ENCODE peak calls at places on chromosomes 16 and 17, in four cellular contexts. N, I, M and Z are unnamed samples.
A peak's percentile ranks its signal among the peaks of the same experiment; 100 is the strongest.

GRCh38 chr16:87735270-87736002 is 30.4 kb downstream of the KLHDC4 start:
- DNase-seq in N (no peak), I (no peak), M (no peak), Z (no peak)

GRCh38 chr17:15744885-15745284 is 12.8 kb downstream of the TBC1D26 start:
- DNase-seq in N (no peak), I (no peak), M (no peak), Z (peak; percentile 38)

GRCh38 chr16:83830091-83830768 is 22.5 kb downstream of the HSBP1 start:
- DNase-seq in N (no peak), I (no peak), M (no peak), Z (no peak)

GRCh38 chr17:19664136-19664820 is 15.7 kb downstream of the ALDH3A2 start:
- DNase-seq in N (no peak), I (no peak), M (no peak), Z (no peak)

GRCh38 chr16:68072038-68072695 is 13.0 kb upstream of the NFATC3 start:
- DNase-seq in N (no peak), I (no peak), M (peak; percentile 34), Z (peak; percentile 89)

GRCh38 chr17:28185658-28186057 is 133.3 kb upstream of the TMEM97 start:
- DNase-seq in N (no peak), I (no peak), M (no peak), Z (no peak)

GRCh38 chr16:66486773-66487579 is 59.9 kb downstream of the BEAN1 start:
- DNase-seq in N (no peak), I (no peak), M (no peak), Z (peak; percentile 94)

GRCh38 chr17:35183332-35183731 is 10.9 kb downstream of the SLC35G3 start:
- DNase-seq in N (no peak), I (no peak), M (no peak), Z (no peak)

GRCh38 chr17:69423450-69423849 is 9.0 kb downstream of the MAP2K6 start:
- DNase-seq in N (peak; percentile 17), I (no peak), M (no peak), Z (peak; percentile 26)

GRCh38 chr17:57988301-57989010 is 402 bp upstream of the VEZF1 start:
- DNase-seq in N (peak; percentile 69), I (peak; percentile 55), M (no peak), Z (peak; percentile 68)

GRCh38 chr16:70577256-70577698 is 53.7 kb downstream of the SF3B3 start:
- DNase-seq in N (no peak), I (peak; percentile 27), M (no peak), Z (no peak)

GRCh38 chr17:74520790-74521480 is 10.3 kb downstream of the CD300LB start:
- DNase-seq in N (no peak), I (no peak), M (no peak), Z (no peak)

GRCh38 chr17:78185981-78186688 is 717 bp downstream of the TK1 start:
- DNase-seq in N (no peak), I (peak; percentile 52), M (no peak), Z (no peak)

GRCh38 chr16:21158208-21159110 is at the start of gene LDAF1:
- DNase-seq in N (peak; percentile 77), I (peak; percentile 94), M (no peak), Z (peak; percentile 74)

GRCh38 chr17:68383443-68384321 is 73.6 kb downstream of the WIPI1 start:
- DNase-seq in N (no peak), I (no peak), M (peak; percentile 52), Z (peak; percentile 96)

GRCh38 chr17:47721725-47722124 is 11.3 kb upstream of the TBX21 start:
- DNase-seq in N (no peak), I (no peak), M (no peak), Z (no peak)

GRCh38 chr16:2090481-2090797 is 42.7 kb downstream of the TSC2 start:
- DNase-seq in N (no peak), I (no peak), M (no peak), Z (no peak)

GRCh38 chr17:11130367-11130766 is 110.6 kb upstream of the SHISA6 start:
- DNase-seq in N (no peak), I (no peak), M (no peak), Z (no peak)

GRCh38 chr17:7632492-7632894 is 2.6 kb downstream of the SHBG start:
- DNase-seq in N (no peak), I (peak; percentile 25), M (no peak), Z (peak; percentile 75)

DNA sequence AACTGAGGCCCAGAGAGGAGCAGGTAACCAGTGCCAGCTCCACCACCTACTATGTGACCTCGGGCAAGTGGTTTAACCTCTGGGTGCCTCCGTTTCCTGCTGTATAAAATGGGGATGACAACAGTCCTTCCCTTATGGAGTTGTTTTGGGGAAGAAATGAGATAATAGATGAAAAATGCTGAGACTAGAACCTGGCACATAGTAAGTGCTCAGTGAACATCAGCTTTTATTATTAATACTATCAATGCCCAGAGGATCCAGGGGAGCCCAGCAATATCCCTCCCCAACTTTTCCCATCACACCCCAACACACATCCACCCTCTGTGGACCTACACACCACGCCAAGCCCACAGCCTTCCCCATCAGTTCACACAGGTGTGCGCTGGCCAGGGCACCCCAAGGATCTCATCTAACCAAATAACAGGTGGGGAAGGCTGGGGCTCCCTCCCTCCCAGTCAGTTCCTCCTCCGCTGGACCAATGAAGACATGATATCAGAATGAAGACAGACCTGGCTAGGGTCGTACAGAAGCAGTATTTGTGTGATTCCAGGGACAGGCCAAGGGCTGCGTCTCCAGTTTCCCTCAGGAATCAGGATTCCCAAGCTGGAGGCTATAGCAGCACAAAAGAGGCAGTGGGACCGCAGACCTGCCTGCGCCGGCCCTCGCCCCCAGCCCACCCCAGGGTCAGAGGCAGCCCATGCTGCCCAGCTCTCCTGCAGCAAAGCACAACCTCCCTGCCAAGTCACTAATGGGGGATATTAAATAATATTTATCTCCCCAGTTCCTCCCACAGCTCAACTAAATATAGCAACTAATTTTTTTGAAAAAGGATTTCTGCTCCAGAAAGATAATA is 1.8 kb downstream of the ATP2A3 start:
- DNase-seq in N (no peak), I (no peak), M (no peak), Z (no peak)
- TF ChIP-seq CTCF in N (no peak), I (no peak), M (no peak), Z (no peak)

GRCh38 chr17:79796570-79797491 is at the start of gene CBX8:
- DNase-seq in N (peak; percentile 99), I (peak; percentile 100), M (peak; percentile 89), Z (peak; percentile 100)
- TF ChIP-seq CTCF in N (no peak), I (no peak), M (peak; percentile 25), Z (peak; percentile 12)

GRCh38 chr17:81403040-81403467 is 7.8 kb downstream of the BAHCC1 start:
- DNase-seq in N (no peak), I (no peak), M (no peak), Z (peak; percentile 31)
- TF ChIP-seq CTCF in N (no peak), I (no peak), M (peak; percentile 8), Z (peak; percentile 36)

GRCh38 chr16:89489040-89489721 is 1.2 kb downstream of the ANKRD11 start:
- DNase-seq in N (peak; percentile 81), I (peak; percentile 86), M (peak; percentile 87), Z (peak; percentile 97)
- TF ChIP-seq CTCF in N (no peak), I (no peak), M (peak; percentile 16), Z (peak; percentile 37)

DNA sequence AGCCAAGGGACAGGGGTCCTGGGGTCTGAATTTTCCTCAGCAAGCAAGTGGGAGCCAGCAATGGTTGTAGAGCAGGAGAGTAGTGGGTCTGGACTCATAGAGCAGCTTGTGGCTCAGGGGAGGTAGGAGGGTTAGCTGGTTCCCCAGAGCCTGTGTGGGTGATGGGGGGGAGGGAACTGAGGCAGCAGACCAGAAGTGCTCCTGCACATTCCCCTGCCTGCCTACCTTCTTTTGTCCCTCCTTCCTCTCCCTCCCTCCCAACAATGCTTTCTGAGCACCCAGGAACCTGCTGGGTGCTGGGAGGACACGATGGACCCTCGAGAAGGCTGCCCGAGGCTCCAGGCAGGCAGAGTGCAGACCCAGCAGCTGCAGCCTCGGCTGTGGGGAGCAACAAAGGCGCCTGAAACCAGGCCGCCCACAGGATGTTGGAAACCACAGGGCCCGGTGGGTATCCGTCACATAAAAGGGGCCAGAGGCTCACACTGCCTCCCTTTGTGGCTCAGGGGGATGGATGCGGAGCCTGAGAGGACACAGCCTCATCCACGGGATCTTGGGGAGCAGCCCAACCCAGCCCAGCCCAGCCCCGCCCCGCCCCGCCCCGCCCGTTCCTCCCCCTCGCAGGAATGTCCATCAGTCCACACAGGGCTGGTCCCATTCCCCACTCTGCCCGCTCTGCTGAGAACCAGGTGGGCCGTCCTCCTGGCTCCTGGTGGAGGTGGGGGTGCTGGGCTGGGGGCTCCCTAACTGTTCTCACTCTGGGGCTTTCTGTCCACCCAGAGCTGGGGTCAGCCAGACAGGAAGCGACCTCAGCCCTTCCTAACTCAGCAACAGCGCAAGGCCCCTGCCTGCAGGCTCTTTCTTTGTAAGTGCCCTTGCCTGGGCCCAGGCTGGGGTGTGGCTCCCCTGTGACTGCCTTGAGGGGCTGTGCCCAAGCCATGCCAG is 1.7 kb upstream of the NLRC3 start:
- DNase-seq in N (peak; percentile 71), I (no peak), M (no peak), Z (no peak)
- TF ChIP-seq CTCF in N (no peak), I (no peak), M (no peak), Z (no peak)

DNA sequence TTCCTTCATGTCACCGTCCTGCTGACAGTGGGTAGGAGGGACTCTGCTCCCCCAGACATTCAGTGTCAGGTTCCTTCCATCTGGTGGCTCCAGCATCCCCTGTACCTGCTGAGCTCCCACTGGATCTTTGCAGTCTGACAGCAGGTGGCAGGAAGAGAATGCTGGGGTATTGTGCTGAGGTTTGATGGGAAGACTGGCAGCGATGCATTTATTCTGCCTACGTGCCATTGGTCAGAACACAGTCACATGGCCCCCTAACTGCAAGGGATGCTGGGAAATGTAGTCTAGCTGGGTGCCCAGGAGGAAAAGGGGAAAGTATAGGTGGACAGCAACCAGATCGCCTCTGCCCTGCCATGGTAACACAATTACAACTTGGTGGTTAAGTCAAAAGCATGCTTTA is 44.4 kb downstream of the IRX3 start:
- DNase-seq in N (no peak), I (peak; percentile 24), M (no peak), Z (no peak)
- TF ChIP-seq CTCF in N (no peak), I (no peak), M (no peak), Z (no peak)

GRCh38 chr17:17681744-17682292 is 560 bp downstream of the RAI1 start:
- DNase-seq in N (peak; percentile 38), I (no peak), M (no peak), Z (no peak)
- TF ChIP-seq CTCF in N (no peak), I (no peak), M (no peak), Z (no peak)

GRCh38 chr16:54285414-54286066 is 1.0 kb downstream of the IRX3 start:
- DNase-seq in N (no peak), I (peak; percentile 45), M (no peak), Z (peak; percentile 44)
- TF ChIP-seq CTCF in N (no peak), I (no peak), M (peak; percentile 0), Z (peak; percentile 11)

DNA sequence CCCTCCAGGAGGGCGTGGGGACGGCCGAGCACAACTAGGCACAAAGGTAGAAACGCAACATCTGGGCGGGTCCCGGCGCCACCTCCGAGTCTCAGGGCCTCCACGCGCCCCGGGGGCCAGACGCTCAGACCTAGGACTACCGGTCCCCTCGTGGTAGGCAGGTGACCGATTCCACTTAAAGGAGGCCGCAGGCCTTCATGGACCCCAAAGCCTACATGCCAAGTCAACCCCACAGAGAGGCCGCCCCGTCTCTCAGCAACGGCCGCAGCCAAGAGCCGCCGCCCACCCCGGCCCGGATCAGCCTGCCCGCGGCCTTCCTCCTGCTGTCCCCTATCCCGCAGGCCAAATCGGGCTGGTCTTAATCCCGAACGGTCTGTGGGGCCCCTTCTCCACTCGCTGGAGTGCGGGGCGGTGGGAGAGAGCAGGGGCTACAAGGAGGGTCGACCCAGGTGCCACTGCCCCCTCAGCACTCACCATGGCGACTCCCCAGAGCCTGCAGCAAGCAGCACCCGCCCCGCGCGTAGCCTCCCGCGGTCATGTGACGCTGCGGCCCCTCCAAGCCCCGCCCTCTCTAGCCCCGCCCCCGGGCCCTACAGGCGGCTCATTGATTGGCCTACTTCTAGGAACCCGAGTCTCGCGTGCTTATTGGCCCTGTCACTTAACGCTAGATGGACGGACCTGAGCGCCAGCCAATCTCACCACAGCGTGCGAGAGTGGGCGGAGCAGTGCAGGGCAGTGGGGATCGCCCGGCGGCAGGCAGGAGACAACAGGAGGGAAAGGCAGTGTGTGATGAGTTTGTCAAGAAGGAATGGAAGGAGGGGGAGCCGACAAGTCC is at the start of gene VPS35:
- DNase-seq in N (peak; percentile 100), I (peak; percentile 100), M (peak; percentile 93), Z (peak; percentile 99)
- TF ChIP-seq CTCF in N (no peak), I (no peak), M (peak; percentile 7), Z (no peak)